ENCODE peak calls at places on chromosome 16, in six cellular contexts. X is A549, B is HepG2, W is IMR-90, A is GM12878, J is K562. T is an unnamed sample.

GRCh38 chr16:84925092-84925772 is 86.1 kb downstream of the ZDHHC7 start:
- DNase-seq in B (peak), A (no peak), W (no peak), J (peak), X (peak), T (peak)

GRCh38 chr16:52597772-52598483 is 51.0 kb upstream of the TOX3 start:
- DNase-seq in A (no peak), B (peak), W (no peak), X (no peak), J (no peak), T (no peak)

GRCh38 chr16:50502616-50503000 is 45.6 kb upstream of the NKD1 start:
- DNase-seq in W (no peak), J (no peak), B (peak), A (no peak), X (no peak), T (no peak)

GRCh38 chr16:3123986-3124886 is 10.6 kb upstream of the ZNF213 start:
- DNase-seq in A (peak), W (peak), B (peak), J (peak), X (peak), T (peak)

GRCh38 chr16:21626659-21627277 is 25.6 kb downstream of the IGSF6 start:
- DNase-seq in B (peak), J (no peak), W (peak), X (no peak), A (no peak), T (no peak)

GRCh38 chr16:66045626-66046025 is 320.9 kb upstream of the CDH5 start:
- DNase-seq in X (no peak), W (peak), A (no peak), J (no peak), B (no peak), T (no peak)

GRCh38 chr16:57479422-57480126 is 6.7 kb downstream of the DOK4 start:
- DNase-seq in A (no peak), B (peak), W (peak), J (peak), X (no peak), T (peak)

GRCh38 chr16:15055141-15056053 is 477 bp downstream of the NTAN1 start:
- DNase-seq in B (peak), X (peak), W (peak), A (no peak), J (peak), T (no peak)

GRCh38 chr16:10332301-10332700 is 53.6 kb upstream of the ATF7IP2 start:
- DNase-seq in B (peak), W (no peak), J (no peak), X (no peak), A (no peak), T (no peak)

GRCh38 chr16:83552193-83552592 is 255.6 kb upstream of the HSBP1 start:
- DNase-seq in J (no peak), B (no peak), A (no peak), W (peak), X (no peak), T (no peak)

GRCh38 chr16:72406390-72406789 is 234.4 kb upstream of the PMFBP1 start:
- DNase-seq in B (no peak), A (no peak), W (no peak), X (no peak), J (no peak), T (no peak)

GRCh38 chr16:14113344-14113743 is 42.2 kb downstream of the MRTFB start:
- DNase-seq in X (no peak), A (no peak), W (no peak), J (no peak), B (no peak), T (no peak)

GRCh38 chr16:84241778-84242177 is 2.0 kb upstream of the KCNG4 start:
- DNase-seq in A (no peak), W (no peak), B (no peak), J (no peak), X (no peak), T (no peak)

GRCh38 chr16:78130950-78131349 is 31.5 kb downstream of the WWOX start:
- DNase-seq in A (no peak), J (no peak), W (no peak), X (no peak), B (peak), T (no peak)

GRCh38 chr16:59878479-59878878 is 1144.4 kb upstream of the GOT2 start:
- DNase-seq in B (no peak), X (peak), J (no peak), W (peak), A (no peak), T (no peak)

GRCh38 chr16:53523126-53523804 is 20.3 kb upstream of the AKTIP start:
- DNase-seq in X (no peak), W (no peak), A (no peak), B (peak), J (no peak), T (no peak)

GRCh38 chr16:2985457-2985856 is 5.2 kb upstream of the PKMYT1 start:
- DNase-seq in J (no peak), A (no peak), B (no peak), W (no peak), X (no peak), T (no peak)

GRCh38 chr16:65285128-65286120 is 163.6 kb upstream of the CDH11 start:
- DNase-seq in B (no peak), J (no peak), W (peak), A (no peak), X (no peak), T (no peak)

GRCh38 chr16:80931985-80932720 is 74.5 kb downstream of the CMC2 start:
- DNase-seq in X (peak), B (peak), A (no peak), W (peak), J (no peak), T (no peak)

GRCh38 chr16:19086322-19087199 is 19.1 kb downstream of the COQ7 start:
- DNase-seq in A (peak), W (peak), X (peak), B (peak), J (peak), T (peak)

GRCh38 chr16:48054881-48055601 is 100.8 kb downstream of the ABCC12 start:
- DNase-seq in B (peak), J (peak), W (peak), X (peak), A (no peak), T (peak)

GRCh38 chr16:27319257-27319965 is 5.6 kb downstream of the IL4R start:
- DNase-seq in W (no peak), J (no peak), B (no peak), X (no peak), A (no peak), T (no peak)

GRCh38 chr16:49773534-49774486 is 82.1 kb downstream of the ZNF423 start:
- DNase-seq in X (no peak), J (no peak), B (no peak), A (no peak), W (no peak), T (no peak)

GRCh38 chr16:84088695-84089395 is 27.9 kb downstream of the MBTPS1 start:
- DNase-seq in A (peak), W (no peak), J (no peak), B (peak), X (no peak), T (no peak)

GRCh38 chr16:19524866-19525723 is 1.4 kb downstream of the CCP110 start:
- DNase-seq in W (peak), X (no peak), J (peak), A (peak), B (no peak), T (no peak)

GRCh38 chr16:19520861-19521331 is 1.0 kb downstream of the GDE1 start:
- DNase-seq in A (peak), B (no peak), X (no peak), J (peak), W (peak), T (peak)

GRCh38 chr16:11133344-11133921 is 122.6 kb downstream of the SOCS1 start:
- DNase-seq in A (no peak), W (peak), J (peak), X (no peak), B (peak), T (no peak)

GRCh38 chr16:66344533-66345145 is 21.9 kb upstream of the CDH5 start:
- DNase-seq in A (no peak), W (peak), B (peak), J (peak), X (no peak), T (no peak)

GRCh38 chr16:84617068-84617630 is 729 bp downstream of the COTL1 start:
- DNase-seq in A (no peak), B (no peak), J (peak), X (no peak), W (no peak), T (peak)

GRCh38 chr16:57093845-57094564 is 1.6 kb downstream of the CPNE2 start:
- DNase-seq in A (no peak), X (no peak), W (no peak), J (no peak), B (no peak), T (no peak)

GRCh38 chr16:7408700-7409340 is 76.2 kb downstream of the RBFOX1 start:
- DNase-seq in A (no peak), X (no peak), B (no peak), J (no peak), W (no peak), T (no peak)

GRCh38 chr16:4051591-4051990 is 64.7 kb downstream of the ADCY9 start:
- DNase-seq in W (no peak), A (no peak), X (no peak), B (no peak), J (no peak), T (no peak)

GRCh38 chr16:69732101-69732500 is 5.7 kb upstream of the NQO1 start:
- DNase-seq in W (no peak), X (no peak), A (no peak), B (no peak), J (no peak), T (no peak)

GRCh38 chr16:677306-678190 is 2.1 kb downstream of the RHBDL1 start:
- DNase-seq in A (no peak), X (no peak), B (no peak), W (no peak), J (no peak), T (no peak)

GRCh38 chr16:679808-680624 is at the start of gene STUB1:
- DNase-seq in B (peak), W (peak), J (peak), X (no peak), A (no peak), T (peak)

GRCh38 chr16:676565-677297 is 1.3 kb downstream of the RHBDL1 start:
- DNase-seq in B (no peak), W (no peak), A (no peak), X (no peak), J (no peak), T (no peak)

GRCh38 chr16:678858-679807 is 1.1 kb upstream of the STUB1 start:
- DNase-seq in W (peak), A (no peak), J (peak), X (no peak), B (peak), T (peak)

GRCh38 chr16:678209-678857 is 1.9 kb upstream of the STUB1 start:
- DNase-seq in J (no peak), B (no peak), A (no peak), X (no peak), W (no peak), T (no peak)
- TF ChIP-seq BHLHE40 in J (no peak), B (no peak), A (no peak), X (no peak), W (no peak), T (no peak)

DNA sequence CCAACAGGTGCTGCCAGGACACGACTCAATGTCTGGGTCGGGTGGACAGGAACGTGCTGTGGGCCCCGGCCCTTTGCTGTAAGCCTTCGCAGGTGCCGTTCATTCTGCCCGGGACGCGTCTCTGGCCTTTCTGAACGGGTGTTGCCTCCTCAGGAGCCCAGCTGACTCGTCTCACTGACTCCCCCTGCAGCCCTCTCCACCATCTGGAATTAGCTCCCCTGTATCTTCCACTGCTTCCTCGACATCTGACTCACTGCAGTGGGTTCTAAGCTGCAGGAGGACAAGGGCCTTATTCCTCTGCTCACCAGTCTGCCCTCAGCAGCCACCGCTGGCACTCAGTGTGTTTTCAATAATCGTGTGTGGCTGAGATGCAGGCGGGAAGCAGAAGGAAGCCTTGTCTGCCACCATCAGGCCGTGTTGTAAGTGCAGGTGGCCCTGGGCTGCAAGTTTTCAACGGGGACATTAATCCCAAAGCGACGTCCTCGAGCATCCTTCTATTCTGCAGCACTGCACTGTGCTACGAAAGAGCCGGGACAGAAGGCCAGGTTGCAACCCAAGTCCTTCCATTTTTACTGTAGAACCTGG is 256.2 kb downstream of the FOXL1 start:
- DNase-seq in B (no peak), W (peak), A (no peak), J (peak), X (no peak), T (peak)
- TF ChIP-seq BHLHE40 in B (no peak), W (no peak), A (no peak), J (no peak), X (no peak), T (no peak)

GRCh38 chr16:67727521-67728485 is 8.7 kb upstream of the GFOD2 start:
- DNase-seq in X (no peak), B (no peak), J (no peak), W (no peak), A (no peak), T (no peak)
- TF ChIP-seq BHLHE40 in X (no peak), B (no peak), J (no peak), W (no peak), A (no peak), T (no peak)

DNA sequence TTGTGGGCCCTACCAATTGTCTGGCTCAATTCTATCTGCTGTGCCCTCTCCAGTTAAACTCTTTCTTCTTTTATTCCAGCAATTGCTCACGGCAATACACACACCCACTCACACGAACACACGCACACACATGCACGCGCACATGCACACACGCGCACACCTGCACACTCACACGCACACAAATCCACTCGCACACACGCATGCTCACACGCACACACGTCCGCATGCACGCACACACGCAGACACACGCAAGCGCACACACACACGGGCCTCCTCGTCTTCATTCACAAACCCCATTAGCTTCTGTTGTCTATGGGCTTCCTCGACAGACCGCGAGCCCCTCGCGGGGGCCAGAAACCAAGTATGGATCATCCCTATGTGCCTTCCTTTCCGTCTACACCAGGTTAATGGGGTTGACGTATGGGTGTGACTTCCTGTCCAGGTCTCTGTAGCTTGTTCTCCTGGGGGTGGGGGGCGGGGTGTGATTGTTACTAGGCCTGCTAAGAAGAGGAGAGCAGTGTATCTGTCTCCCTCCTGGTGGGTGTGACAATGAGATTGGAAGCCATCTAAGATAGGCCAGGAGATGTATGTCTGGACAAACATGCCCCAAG is 717 bp upstream of the CTF1 start:
- DNase-seq in W (no peak), A (no peak), J (peak), X (no peak), B (no peak), T (no peak)
- TF ChIP-seq BHLHE40 in W (no peak), A (no peak), J (no peak), X (no peak), B (no peak), T (no peak)

GRCh38 chr16:54620197-54620596 is 310.5 kb upstream of the IRX5 start:
- DNase-seq in A (no peak), W (no peak), J (no peak), X (no peak), B (no peak), T (no peak)
- TF ChIP-seq BHLHE40 in A (no peak), W (no peak), J (no peak), X (no peak), B (no peak), T (no peak)

DNA sequence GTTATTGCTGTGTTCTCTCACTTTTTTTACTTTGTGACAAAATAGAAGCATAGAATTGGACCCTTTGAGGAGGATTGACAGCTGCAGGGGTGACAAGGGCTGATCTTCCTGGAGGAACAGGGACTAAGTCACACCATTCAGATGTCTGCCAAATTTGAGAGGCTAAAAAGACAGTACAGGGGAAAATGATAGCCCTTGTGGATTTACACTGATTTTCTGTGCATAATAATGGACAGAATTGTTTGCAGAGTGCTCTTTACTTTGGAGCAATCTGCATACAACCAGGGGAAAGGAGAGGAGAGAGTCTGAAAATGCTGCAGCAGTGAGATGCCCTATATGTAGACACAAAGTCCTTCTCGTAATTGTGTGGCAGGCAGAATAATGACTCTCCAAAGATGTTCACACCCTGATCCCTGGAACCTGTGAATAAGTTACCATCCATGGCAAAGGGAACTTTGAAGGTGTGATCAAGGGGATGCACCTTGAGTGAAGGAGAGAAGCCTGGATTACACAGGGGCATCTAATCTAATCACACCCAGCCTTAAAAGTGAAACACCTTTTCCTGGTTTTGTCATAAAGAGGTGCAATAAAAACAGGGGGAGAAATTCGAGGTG is 221.4 kb upstream of the CPHXL start:
- DNase-seq in A (no peak), B (no peak), J (no peak), X (no peak), W (no peak), T (no peak)
- TF ChIP-seq BHLHE40 in A (no peak), B (no peak), J (no peak), X (no peak), W (no peak), T (no peak)

GRCh38 chr16:87645802-87646201 is 43.5 kb downstream of the JPH3 start:
- DNase-seq in A (no peak), X (no peak), W (no peak), J (no peak), B (no peak), T (no peak)
- TF ChIP-seq BHLHE40 in A (no peak), X (no peak), W (no peak), J (no peak), B (no peak), T (no peak)